ENCODE peak calls at places on chromosome 1, in eight cellular contexts. D, R, Z, T, M, V, C and Y are unnamed samples.

GRCh38 chr1:201418461-201418860 is 3.1 kb downstream of the TNNI1 start:
- DNase-seq in Z (no peak), R (no peak), T (peak), M (no peak), D (no peak), C (no peak), V (no peak), Y (no peak)

GRCh38 chr1:214281902-214282695 is 1.1 kb downstream of the SMYD2 start:
- DNase-seq in R (peak), D (peak), V (peak), Z (peak), T (no peak), C (no peak), M (peak), Y (no peak)

GRCh38 chr1:112040891-112041740 is 51.6 kb upstream of the KCND3 start:
- DNase-seq in D (no peak), V (no peak), M (peak), C (no peak), Z (no peak), T (no peak), R (no peak), Y (no peak)

GRCh38 chr1:47487826-47488450 is 50.1 kb downstream of the FOXD2 start:
- DNase-seq in Z (no peak), M (no peak), D (no peak), R (no peak), C (no peak), V (no peak), T (no peak), Y (no peak)

GRCh38 chr1:234535763-234536515 is 57.0 kb upstream of the TARBP1 start:
- DNase-seq in C (peak), T (no peak), R (no peak), M (peak), D (no peak), V (peak), Z (no peak), Y (no peak)

GRCh38 chr1:40732756-40733301 is 41.3 kb downstream of the NFYC start:
- DNase-seq in T (no peak), R (no peak), V (no peak), M (no peak), C (no peak), Z (no peak), D (no peak), Y (no peak)

GRCh38 chr1:3611170-3612019 is at the start of gene MEGF6:
- DNase-seq in V (peak), M (peak), T (peak), D (no peak), C (no peak), Z (peak), R (peak), Y (peak)

GRCh38 chr1:13687361-13687760 is 12.6 kb upstream of the PRDM2 start:
- DNase-seq in R (no peak), T (no peak), D (no peak), C (no peak), V (no peak), M (no peak), Z (no peak), Y (no peak)

GRCh38 chr1:235844776-235845175 is 21.9 kb downstream of the LYST start:
- DNase-seq in D (no peak), M (no peak), V (no peak), T (no peak), Z (no peak), R (no peak), C (no peak), Y (no peak)

GRCh38 chr1:98277111-98277510 is 356.3 kb upstream of the DPYD start:
- DNase-seq in C (no peak), D (peak), R (no peak), Z (no peak), T (no peak), V (no peak), M (peak), Y (no peak)

GRCh38 chr1:115658646-115659045 is 16.9 kb downstream of the VANGL1 start:
- DNase-seq in C (no peak), Z (no peak), V (no peak), R (no peak), T (no peak), M (no peak), D (no peak), Y (no peak)

GRCh38 chr1:53583021-53583902 is 124.1 kb downstream of the DMRTB1 start:
- DNase-seq in V (no peak), M (peak), R (no peak), D (no peak), Z (no peak), C (no peak), T (peak), Y (no peak)